ENCODE peak calls at places on chromosomes 3 and 15, in six cellular contexts. One of them, this sample, is unnamed.

GRCh38 chr15:77118787-77119410 is 48.0 kb upstream of the TSPAN3 start:
- DNase-seq in right cardiac atrium: no peak
- DNase-seq in NT2/D1: no peak
- DNase-seq in IMR-90: peak; percentile 80
- DNase-seq in A549: peak; percentile 64
- DNase-seq in breast epithelium: peak; percentile 35
- DNase-seq in this sample: peak; percentile 80

GRCh38 chr15:88032787-88033186 is 223.8 kb downstream of the NTRK3 start:
- DNase-seq in right cardiac atrium: no peak
- DNase-seq in NT2/D1: no peak
- DNase-seq in IMR-90: no peak
- DNase-seq in A549: no peak
- DNase-seq in breast epithelium: no peak
- DNase-seq in this sample: peak; percentile 20

GRCh38 chr3:117285721-117286120 is 576.1 kb downstream of the TUSC7 start:
- DNase-seq in right cardiac atrium: no peak
- DNase-seq in NT2/D1: no peak
- DNase-seq in IMR-90: no peak
- DNase-seq in A549: no peak
- DNase-seq in breast epithelium: no peak
- DNase-seq in this sample: no peak

GRCh38 chr3:133834621-133835417 is 29.2 kb downstream of the SRPRB start:
- DNase-seq in right cardiac atrium: no peak
- DNase-seq in NT2/D1: no peak
- DNase-seq in IMR-90: no peak
- DNase-seq in A549: no peak
- DNase-seq in breast epithelium: no peak
- DNase-seq in this sample: no peak

GRCh38 chr3:12947504-12948369 is 106.4 kb upstream of the RPL32 start:
- DNase-seq in right cardiac atrium: peak; percentile 86
- DNase-seq in NT2/D1: no peak
- DNase-seq in IMR-90: peak; percentile 68
- DNase-seq in A549: peak; percentile 44
- DNase-seq in breast epithelium: peak; percentile 53
- DNase-seq in this sample: peak; percentile 64

GRCh38 chr15:25739687-25740121 is 123.4 kb downstream of the ATP10A start:
- DNase-seq in right cardiac atrium: peak; percentile 45
- DNase-seq in NT2/D1: peak; percentile 9
- DNase-seq in IMR-90: peak; percentile 64
- DNase-seq in A549: peak; percentile 8
- DNase-seq in breast epithelium: no peak
- DNase-seq in this sample: peak; percentile 58

GRCh38 chr3:9349321-9350117 is 13.3 kb upstream of the THUMPD3 start:
- DNase-seq in right cardiac atrium: no peak
- DNase-seq in NT2/D1: no peak
- DNase-seq in IMR-90: peak; percentile 92
- DNase-seq in A549: no peak
- DNase-seq in breast epithelium: peak; percentile 58
- DNase-seq in this sample: peak; percentile 90

GRCh38 chr3:171320721-171321120 is 139.5 kb downstream of the TNIK start:
- DNase-seq in right cardiac atrium: peak; percentile 46
- DNase-seq in NT2/D1: no peak
- DNase-seq in IMR-90: peak; percentile 40
- DNase-seq in A549: no peak
- DNase-seq in breast epithelium: no peak
- DNase-seq in this sample: no peak

GRCh38 chr15:57419335-57419734 is 43.0 kb downstream of the CGNL1 start:
- DNase-seq in right cardiac atrium: no peak
- DNase-seq in NT2/D1: no peak
- DNase-seq in IMR-90: no peak
- DNase-seq in A549: no peak
- DNase-seq in breast epithelium: no peak
- DNase-seq in this sample: no peak

GRCh38 chr15:85380860-85381535 is 595 bp downstream of the AKAP13 start:
- DNase-seq in right cardiac atrium: peak; percentile 84
- DNase-seq in NT2/D1: peak; percentile 6
- DNase-seq in IMR-90: no peak
- DNase-seq in A549: peak; percentile 48
- DNase-seq in breast epithelium: no peak
- DNase-seq in this sample: no peak

GRCh38 chr15:60004019-60004845 is at the start of gene FOXB1:
- DNase-seq in right cardiac atrium: no peak
- DNase-seq in NT2/D1: no peak
- DNase-seq in IMR-90: no peak
- DNase-seq in A549: no peak
- DNase-seq in breast epithelium: no peak
- DNase-seq in this sample: no peak

GRCh38 chr3:33401781-33402180 is 38.4 kb downstream of the UBP1 start:
- DNase-seq in right cardiac atrium: no peak
- DNase-seq in NT2/D1: no peak
- DNase-seq in IMR-90: peak; percentile 70
- DNase-seq in A549: no peak
- DNase-seq in breast epithelium: no peak
- DNase-seq in this sample: no peak

GRCh38 chr15:95277266-95277665 is 1045.9 kb downstream of the MCTP2 start:
- DNase-seq in right cardiac atrium: no peak
- DNase-seq in NT2/D1: no peak
- DNase-seq in IMR-90: peak; percentile 98
- DNase-seq in A549: no peak
- DNase-seq in breast epithelium: no peak
- DNase-seq in this sample: peak; percentile 57

GRCh38 chr15:85937661-85938060 is 142.0 kb upstream of the AGBL1 start:
- DNase-seq in right cardiac atrium: no peak
- DNase-seq in NT2/D1: no peak
- DNase-seq in IMR-90: no peak
- DNase-seq in A549: no peak
- DNase-seq in breast epithelium: no peak
- DNase-seq in this sample: no peak

GRCh38 chr15:24848050-24848449 is 106.7 kb upstream of the SNRPN start:
- DNase-seq in right cardiac atrium: peak; percentile 71
- DNase-seq in NT2/D1: no peak
- DNase-seq in IMR-90: peak; percentile 57
- DNase-seq in A549: peak; percentile 5
- DNase-seq in breast epithelium: no peak
- DNase-seq in this sample: peak; percentile 23

GRCh38 chr15:92780816-92781215 is 119.3 kb upstream of the CHD2 start:
- DNase-seq in right cardiac atrium: no peak
- DNase-seq in NT2/D1: no peak
- DNase-seq in IMR-90: no peak
- DNase-seq in A549: no peak
- DNase-seq in breast epithelium: no peak
- DNase-seq in this sample: no peak

GRCh38 chr3:89108154-89108553 is 733 bp downstream of the EPHA3 start:
- DNase-seq in right cardiac atrium: no peak
- DNase-seq in NT2/D1: no peak
- DNase-seq in IMR-90: no peak
- DNase-seq in A549: no peak
- DNase-seq in breast epithelium: no peak
- DNase-seq in this sample: no peak

GRCh38 chr15:70486451-70487379 is 276.6 kb downstream of the UACA start:
- DNase-seq in right cardiac atrium: no peak
- DNase-seq in NT2/D1: no peak
- DNase-seq in IMR-90: peak; percentile 89
- DNase-seq in A549: no peak
- DNase-seq in breast epithelium: no peak
- DNase-seq in this sample: peak; percentile 99

GRCh38 chr15:77830041-77830440 is 197.3 kb upstream of the LINGO1 start:
- DNase-seq in right cardiac atrium: no peak
- DNase-seq in NT2/D1: no peak
- DNase-seq in IMR-90: peak; percentile 62
- DNase-seq in A549: no peak
- DNase-seq in breast epithelium: no peak
- DNase-seq in this sample: peak; percentile 96

GRCh38 chr3:157999246-157999645 is 107.0 kb downstream of the SHOX2 start:
- DNase-seq in right cardiac atrium: no peak
- DNase-seq in NT2/D1: no peak
- DNase-seq in IMR-90: no peak
- DNase-seq in A549: no peak
- DNase-seq in breast epithelium: no peak
- DNase-seq in this sample: peak; percentile 2

GRCh38 chr3:43286886-43287301 is 554 bp downstream of the SNRK start:
- DNase-seq in right cardiac atrium: no peak
- DNase-seq in NT2/D1: no peak
- DNase-seq in IMR-90: no peak
- DNase-seq in A549: peak; percentile 33
- DNase-seq in breast epithelium: no peak
- DNase-seq in this sample: peak; percentile 25

GRCh38 chr15:35784745-35785144 is 238.8 kb upstream of the DPH6 start:
- DNase-seq in right cardiac atrium: no peak
- DNase-seq in NT2/D1: peak; percentile 13
- DNase-seq in IMR-90: no peak
- DNase-seq in A549: no peak
- DNase-seq in breast epithelium: no peak
- DNase-seq in this sample: no peak

GRCh38 chr3:59775106-59775505 is 725.3 kb upstream of the CFAP20DC start:
- DNase-seq in right cardiac atrium: no peak
- DNase-seq in NT2/D1: no peak
- DNase-seq in IMR-90: peak; percentile 48
- DNase-seq in A549: no peak
- DNase-seq in breast epithelium: no peak
- DNase-seq in this sample: peak; percentile 60

GRCh38 chr3:110814170-110815007 is 257.2 kb upstream of the NECTIN3 start:
- DNase-seq in right cardiac atrium: no peak
- DNase-seq in NT2/D1: no peak
- DNase-seq in IMR-90: peak; percentile 98
- DNase-seq in A549: no peak
- DNase-seq in breast epithelium: no peak
- DNase-seq in this sample: peak; percentile 85

GRCh38 chr3:138332472-138333073 is 2.9 kb upstream of the NME9 start:
- DNase-seq in right cardiac atrium: no peak
- DNase-seq in NT2/D1: no peak
- DNase-seq in IMR-90: peak; percentile 57
- DNase-seq in A549: peak; percentile 40
- DNase-seq in breast epithelium: no peak
- DNase-seq in this sample: peak; percentile 63

GRCh38 chr3:61829301-61830110 is 268.1 kb downstream of the PTPRG start:
- DNase-seq in right cardiac atrium: peak; percentile 45
- DNase-seq in NT2/D1: no peak
- DNase-seq in IMR-90: no peak
- DNase-seq in A549: no peak
- DNase-seq in breast epithelium: no peak
- DNase-seq in this sample: no peak

DNA sequence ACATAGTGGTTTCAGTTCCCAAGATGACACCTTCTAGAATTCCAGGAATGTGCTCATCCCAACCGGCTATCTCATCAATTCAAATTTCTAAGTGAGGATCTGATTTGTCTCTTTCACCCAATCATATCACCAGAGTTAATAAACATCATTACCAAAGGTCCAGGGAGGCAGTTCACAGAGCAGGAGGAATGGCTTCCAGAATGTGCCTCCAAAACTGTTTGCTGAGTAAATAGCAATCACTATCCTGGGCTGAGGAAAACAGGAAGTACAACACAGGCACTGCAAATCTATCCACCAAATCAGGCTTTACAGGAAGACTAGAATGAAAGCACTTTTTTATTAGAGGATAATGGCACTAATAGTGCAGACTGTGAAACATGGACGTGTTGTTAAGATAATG is 61.5 kb downstream of the OSBPL10 start:
- DNase-seq in right cardiac atrium: no peak
- DNase-seq in NT2/D1: no peak
- DNase-seq in IMR-90: no peak
- DNase-seq in A549: no peak
- DNase-seq in breast epithelium: no peak
- DNase-seq in this sample: no peak
- H3K4me3 ChIP-seq in right cardiac atrium: no peak overlapping the region
- H3K4me3 ChIP-seq in NT2/D1: no peak overlapping the region
- H3K4me3 ChIP-seq in IMR-90: no peak overlapping the region
- H3K4me3 ChIP-seq in A549: no peak overlapping the region
- H3K4me3 ChIP-seq in breast epithelium: no peak overlapping the region
- H3K4me3 ChIP-seq in this sample: no peak overlapping the region

DNA sequence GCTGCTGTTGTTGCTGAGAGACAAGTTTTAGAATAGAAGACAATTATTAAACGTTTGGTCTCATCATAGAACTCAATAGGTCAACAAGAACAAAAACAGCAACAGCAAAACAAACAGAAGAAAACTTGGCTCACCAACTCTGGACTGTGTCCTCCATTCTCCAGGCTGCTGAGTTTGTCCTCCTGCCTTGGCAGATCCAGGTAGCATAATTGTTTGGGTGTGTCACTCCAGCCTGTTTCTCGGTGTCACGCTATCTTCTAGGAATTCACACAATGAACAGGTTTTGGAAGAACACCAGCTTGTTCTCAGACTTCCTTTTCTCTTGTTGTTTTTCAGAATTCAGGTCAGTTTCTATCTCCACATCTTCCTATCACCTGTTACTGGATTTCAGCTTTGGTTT is 34.7 kb downstream of the ARRDC4 start:
- DNase-seq in right cardiac atrium: no peak
- DNase-seq in NT2/D1: no peak
- DNase-seq in IMR-90: no peak
- DNase-seq in A549: no peak
- DNase-seq in breast epithelium: peak; percentile 30
- DNase-seq in this sample: no peak
- H3K4me3 ChIP-seq in right cardiac atrium: no peak overlapping the region
- H3K4me3 ChIP-seq in NT2/D1: no peak overlapping the region
- H3K4me3 ChIP-seq in IMR-90: no peak overlapping the region
- H3K4me3 ChIP-seq in A549: no peak overlapping the region
- H3K4me3 ChIP-seq in breast epithelium: peak overlapping the region; percentile 15
- H3K4me3 ChIP-seq in this sample: no peak overlapping the region

GRCh38 chr15:80099246-80099645 is 39.8 kb downstream of the ZFAND6 start:
- DNase-seq in right cardiac atrium: no peak
- DNase-seq in NT2/D1: no peak
- DNase-seq in IMR-90: no peak
- DNase-seq in A549: no peak
- DNase-seq in breast epithelium: no peak
- DNase-seq in this sample: no peak
- H3K4me3 ChIP-seq in right cardiac atrium: no peak overlapping the region
- H3K4me3 ChIP-seq in NT2/D1: no peak overlapping the region
- H3K4me3 ChIP-seq in IMR-90: no peak overlapping the region
- H3K4me3 ChIP-seq in A549: no peak overlapping the region
- H3K4me3 ChIP-seq in breast epithelium: no peak overlapping the region
- H3K4me3 ChIP-seq in this sample: no peak overlapping the region

DNA sequence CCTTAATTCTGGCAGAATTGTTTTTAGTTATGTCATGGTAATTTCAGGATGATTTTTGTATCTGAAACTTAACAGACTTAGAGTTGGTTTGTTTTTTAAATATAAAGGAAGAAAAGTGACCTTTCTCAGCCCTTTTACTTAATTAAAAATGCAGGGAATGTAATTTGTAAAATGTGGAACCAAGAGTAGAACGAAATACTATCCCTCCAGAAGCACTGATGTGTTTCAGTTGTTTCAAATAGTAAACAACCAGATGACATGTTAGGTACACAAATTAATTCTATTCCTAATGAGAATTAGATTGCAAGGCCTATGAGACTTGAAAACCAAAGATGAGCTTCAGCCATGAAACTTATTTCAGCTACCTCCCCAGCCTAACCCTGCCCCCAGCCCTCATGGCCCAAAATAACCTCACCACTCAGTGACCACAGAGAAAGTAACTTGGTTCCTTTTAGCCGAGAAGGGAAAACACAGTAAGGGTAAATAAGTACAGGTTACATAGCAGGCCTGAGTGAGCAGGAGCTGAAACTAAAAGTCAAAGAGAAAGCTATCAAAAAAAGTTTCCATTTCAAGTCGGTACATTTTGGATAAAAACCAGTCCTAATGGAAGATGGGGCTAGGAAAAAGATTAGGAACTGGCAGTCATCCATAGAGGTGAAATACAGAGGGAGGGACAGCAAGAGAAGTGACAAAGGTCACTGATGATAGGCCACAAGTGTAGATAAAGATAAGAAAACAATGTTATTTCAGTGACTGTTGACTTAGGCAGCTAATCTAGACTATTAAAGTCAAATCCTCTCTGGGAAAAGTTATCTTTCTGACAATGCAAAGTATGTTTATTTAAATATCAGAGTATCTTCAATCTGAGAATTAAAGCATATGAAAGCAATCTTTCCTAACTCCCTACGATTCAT is 23.2 kb downstream of the SENP8 start:
- DNase-seq in right cardiac atrium: no peak
- DNase-seq in NT2/D1: no peak
- DNase-seq in IMR-90: no peak
- DNase-seq in A549: no peak
- DNase-seq in breast epithelium: no peak
- DNase-seq in this sample: no peak
- H3K4me3 ChIP-seq in right cardiac atrium: no peak overlapping the region
- H3K4me3 ChIP-seq in NT2/D1: no peak overlapping the region
- H3K4me3 ChIP-seq in IMR-90: no peak overlapping the region
- H3K4me3 ChIP-seq in A549: no peak overlapping the region
- H3K4me3 ChIP-seq in breast epithelium: no peak overlapping the region
- H3K4me3 ChIP-seq in this sample: no peak overlapping the region

This sample was measured in fibroblast of mammary gland.